ENCODE peak calls at places on chromosome 1, in five cellular contexts. J is EL; S is stimulated activated CD8-positive, alpha-beta memory T cell treated with anti-CD3 and anti-CD28 coated beads, Interleukin-7, amount 100 ng/mL, for 24 hours; T is activated T-cell treated with anti-CD3 and anti-CD28 coated beads for 1 hour; H is hippocampal formation. L is an unnamed sample.

GRCh38 chr1:152182942-152183341 is 23.9 kb upstream of the RPTN start:
- DNase-seq in J (peak), S (no peak), H (no peak), T (no peak), L (no peak)

GRCh38 chr1:52032785-52033131 is 852 bp downstream of the KTI12 start:
- DNase-seq in S (no peak), T (no peak), J (peak), H (no peak), L (peak)

GRCh38 chr1:242535986-242536385 is 11.5 kb upstream of the PLD5 start:
- DNase-seq in T (no peak), H (no peak), S (no peak), J (no peak), L (no peak)

GRCh38 chr1:99852648-99853047 is 2.5 kb downstream of the AGL start:
- DNase-seq in H (no peak), S (no peak), J (no peak), T (no peak), L (no peak)

GRCh38 chr1:183227963-183228649 is 42.0 kb downstream of the LAMC2 start:
- DNase-seq in H (no peak), J (peak), S (peak), T (no peak), L (peak)

GRCh38 chr1:172733815-172734214 is 74.9 kb downstream of the FASLG start:
- DNase-seq in H (no peak), S (no peak), T (no peak), J (no peak), L (no peak)

GRCh38 chr1:206738370-206739366 is 31.9 kb upstream of the IL19 start:
- DNase-seq in H (no peak), J (peak), S (no peak), T (no peak), L (peak)

GRCh38 chr1:110050602-110051261 is 16.3 kb downstream of the STRIP1 start:
- DNase-seq in T (no peak), S (no peak), H (no peak), J (no peak), L (no peak)

GRCh38 chr1:3539707-3540425 is 71.4 kb downstream of the MEGF6 start:
- DNase-seq in J (peak), S (no peak), H (no peak), T (no peak), L (no peak)

GRCh38 chr1:20184481-20184900 is 1.4 kb upstream of the UBXN10 start:
- DNase-seq in T (no peak), S (no peak), J (no peak), H (no peak), L (no peak)

GRCh38 chr1:232629250-232630046 is 485 bp downstream of the SIPA1L2 start:
- DNase-seq in T (no peak), J (peak), H (peak), S (no peak), L (peak)

GRCh38 chr1:229471175-229471574 is 37.0 kb downstream of the NUP133 start:
- DNase-seq in S (no peak), T (no peak), H (no peak), J (no peak), L (no peak)

GRCh38 chr1:151537112-151537511 is 3.0 kb upstream of the TUFT1 start:
- DNase-seq in S (no peak), T (no peak), H (no peak), J (peak), L (no peak)

L was measured in WTC11.